ENCODE peak calls at places on chromosomes 1 and 21, in seven cellular contexts. P is left colon; O is activated CD4-positive, CD25-positive, alpha-beta regulatory T cell treated with anti-CD3 and anti-CD28 coated beads, Interleukin-2, amount 50 U/mL, for 16 hours; A is cardiac muscle cell; Q is T-helper 2 cell; V is HT1080; Z is stromal cell of bone marrow. N is an unnamed sample.

GRCh38 chr1:241834733-241835377 is 13.1 kb upstream of the EXO1 start:
- DNase-seq in O (no peak), Z (peak; percentile 49), Q (no peak), A (peak; percentile 39), P (no peak), V (peak; percentile 43), N (peak; percentile 62)

GRCh38 chr1:50371749-50372148 is 51.5 kb downstream of the DMRTA2 start:
- DNase-seq in V (no peak), Z (no peak), O (no peak), A (no peak), P (no peak), Q (no peak), N (peak; percentile 25)

GRCh38 chr21:31557956-31558838 is 101.3 kb upstream of the SOD1 start:
- DNase-seq in A (no peak), Q (peak; percentile 34), Z (no peak), P (peak; percentile 27), O (no peak), V (no peak), N (no peak)

GRCh38 chr1:200890818-200891773 is 3.6 kb upstream of the INAVA start:
- DNase-seq in Q (no peak), O (no peak), Z (no peak), V (no peak), P (peak; percentile 65), A (peak; percentile 78), N (peak; percentile 42)

GRCh38 chr1:52551476-52552235 is 1.2 kb downstream of the TUT4 start:
- DNase-seq in V (peak; percentile 30), P (no peak), O (no peak), A (peak; percentile 16), Z (no peak), Q (peak; percentile 18), N (peak; percentile 10)

GRCh38 chr1:175822575-175822974 is 79.2 kb upstream of the TNR start:
- DNase-seq in A (no peak), V (peak; percentile 76), O (no peak), Z (peak; percentile 54), Q (no peak), P (no peak), N (no peak)

GRCh38 chr1:232621050-232621449 is 8.9 kb downstream of the SIPA1L2 start:
- DNase-seq in O (no peak), P (no peak), Q (no peak), V (no peak), Z (no peak), A (no peak), N (no peak)

GRCh38 chr21:37338671-37339526 is 27.7 kb upstream of the DYRK1A start:
- DNase-seq in Q (no peak), Z (peak; percentile 85), P (peak; percentile 26), O (no peak), A (peak; percentile 85), V (peak; percentile 80), N (peak; percentile 98)

GRCh38 chr1:226690460-226690982 is 48.6 kb downstream of the ITPKB start:
- DNase-seq in Z (no peak), Q (peak; percentile 62), P (no peak), A (peak; percentile 42), V (no peak), O (no peak), N (no peak)

GRCh38 chr1:151130837-151131586 is 15.4 kb downstream of the SEMA6C start:
- DNase-seq in Z (peak; percentile 47), A (peak; percentile 87), O (peak; percentile 60), P (peak; percentile 89), V (no peak), Q (peak; percentile 56), N (no peak)

GRCh38 chr1:165439287-165439686 is 5.6 kb downstream of the RXRG start:
- DNase-seq in Z (no peak), V (no peak), O (no peak), P (no peak), A (peak; percentile 47), Q (no peak), N (no peak)

GRCh38 chr1:214864896-214865688 is 217.4 kb upstream of the KCNK2 start:
- DNase-seq in P (no peak), O (no peak), Z (peak; percentile 67), Q (no peak), V (peak; percentile 38), A (no peak), N (peak; percentile 9)

N was measured in A172.